ENCODE peak calls at places on chromosomes 1 and 21, in nine cellular contexts. S is HCT116; T is adrenal gland; E is aorta; Z is psoas muscle; I is suprapubic skin; R is CD8-positive, alpha-beta T cell; Y is naive thymus-derived CD4-positive, alpha-beta T cell; L is right lobe of liver. P is an unnamed sample. For H3K36me3 and H3K27me3, the result is how much of the 10 kb centered on the place peaks cover.

GRCh38 chr1:199029401-199029800 is 390.6 kb downstream of the PTPRC start:
- DNase-seq in E (no peak), T (no peak), L (no peak), Y (no peak), I (no peak), Z (no peak), S (no peak), R (no peak), P (no peak)

GRCh38 chr1:168917309-168917708 is 188.3 kb upstream of the DPT start:
- DNase-seq in R (no peak), L (no peak), I (no peak), S (no peak), Y (no peak), Z (no peak), T (no peak), E (no peak), P (no peak)

GRCh38 chr1:6280761-6281451 is 20.0 kb upstream of the GPR153 start:
- DNase-seq in T (peak), L (no peak), S (no peak), Y (no peak), E (no peak), Z (peak), R (no peak), I (no peak), P (no peak)

GRCh38 chr1:198267921-198268320 is 111.1 kb downstream of the NEK7 start:
- DNase-seq in Y (no peak), L (no peak), I (no peak), Z (no peak), S (no peak), E (no peak), T (no peak), R (no peak), P (no peak)

GRCh38 chr1:30295674-30296073 is 427.7 kb downstream of the MATN1 start:
- DNase-seq in R (no peak), E (no peak), Y (no peak), L (no peak), I (no peak), S (no peak), Z (no peak), T (no peak), P (no peak)

GRCh38 chr1:78716186-78716585 is 66.6 kb downstream of the IFI44 start:
- DNase-seq in E (no peak), T (no peak), Y (no peak), L (no peak), I (no peak), Z (no peak), S (no peak), R (no peak), P (no peak)

GRCh38 chr1:54614558-54614957 is 8.8 kb downstream of the FAM151A start:
- DNase-seq in Y (no peak), R (no peak), S (no peak), L (no peak), T (no peak), Z (no peak), E (no peak), I (peak), P (no peak)

GRCh38 chr1:169018751-169019150 is 87.7 kb upstream of the ATP1B1 start:
- DNase-seq in S (no peak), I (no peak), R (no peak), T (no peak), E (no peak), L (no peak), Y (peak), Z (no peak), P (no peak)

GRCh38 chr1:54037476-54037875 is 15.5 kb downstream of the TMEM59 start:
- DNase-seq in Z (no peak), T (no peak), Y (no peak), S (no peak), I (no peak), E (no peak), R (no peak), L (no peak), P (no peak)

GRCh38 chr1:153677718-153678518 is 570 bp upstream of the NPR1 start:
- DNase-seq in Y (peak), Z (peak), S (peak), R (peak), E (peak), T (peak), L (peak), I (no peak), P (peak)

GRCh38 chr1:32651461-32652073 is 559 bp downstream of the RBBP4 start:
- DNase-seq in S (peak), Z (no peak), R (no peak), E (no peak), Y (no peak), T (no peak), L (no peak), I (no peak), P (no peak)

GRCh38 chr1:203769505-203770343 is 4.7 kb downstream of the LAX1 start:
- DNase-seq in S (no peak), E (peak), Y (no peak), I (peak), Z (peak), L (peak), T (peak), R (no peak), P (peak)

GRCh38 chr1:226736908-226737818 is 1.9 kb downstream of the ITPKB start:
- DNase-seq in S (no peak), Y (peak), R (peak), E (peak), Z (peak), I (peak), T (peak), L (peak), P (no peak)

GRCh38 chr21:37711294-37711844 is 204.9 kb downstream of the KCNJ6 start:
- DNase-seq in Z (no peak), I (no peak), S (no peak), L (no peak), R (no peak), T (no peak), Y (no peak), E (no peak), P (no peak)

GRCh38 chr1:234528073-234528865 is 49.3 kb upstream of the TARBP1 start:
- DNase-seq in E (no peak), I (no peak), R (no peak), T (no peak), Y (no peak), L (no peak), Z (peak), S (no peak), P (no peak)

GRCh38 chr1:224212618-224213037 is 29.6 kb downstream of the DEGS1 start:
- DNase-seq in Z (peak), I (no peak), R (no peak), Y (no peak), T (no peak), S (no peak), E (no peak), L (no peak), P (no peak)

GRCh38 chr1:33081554-33082305 is 777 bp downstream of the AZIN2 start:
- DNase-seq in R (no peak), L (no peak), Y (no peak), T (no peak), S (no peak), I (no peak), E (no peak), Z (no peak), P (no peak)

GRCh38 chr1:160575112-160575664 is 4.1 kb downstream of the CD84 start:
- DNase-seq in Y (peak), T (no peak), E (no peak), Z (no peak), L (no peak), S (no peak), I (no peak), R (no peak), P (no peak)

GRCh38 chr21:35933466-35933865 is 126.9 kb downstream of the SETD4 start:
- DNase-seq in T (peak), E (no peak), I (peak), S (peak), L (no peak), Y (no peak), Z (peak), R (no peak), P (peak)

GRCh38 chr1:115642168-115643072 is 650 bp downstream of the VANGL1 start:
- DNase-seq in L (peak), T (peak), R (peak), E (peak), S (no peak), Y (peak), I (no peak), Z (peak), P (peak)

GRCh38 chr1:33181906-33182305 is at the start of gene TRIM62:
- DNase-seq in T (peak), S (peak), Z (peak), E (peak), L (peak), I (peak), R (peak), Y (peak), P (peak)

GRCh38 chr21:30028537-30028936 is 88.7 kb upstream of the GRIK1 start:
- DNase-seq in L (no peak), T (no peak), Z (no peak), Y (no peak), S (no peak), E (no peak), I (no peak), R (no peak), P (no peak)

GRCh38 chr1:21966247-21967000 is 10.4 kb upstream of the CELA3B start:
- DNase-seq in Y (no peak), L (no peak), S (no peak), R (no peak), E (peak), I (peak), T (no peak), Z (peak), P (no peak)

GRCh38 chr1:88684482-88685238 is 587 bp downstream of the PKN2 start:
- DNase-seq in L (peak), Y (peak), Z (peak), E (peak), T (peak), R (peak), S (peak), I (peak), P (peak)

GRCh38 chr1:238944028-238944427 is 442.3 kb upstream of the CHRM3 start:
- DNase-seq in Z (no peak), R (no peak), I (no peak), S (no peak), Y (no peak), T (no peak), E (no peak), L (no peak), P (no peak)

GRCh38 chr1:42385283-42385682 is 4.7 kb downstream of the RIMKLA start:
- DNase-seq in Y (no peak), S (no peak), Z (no peak), T (no peak), I (no peak), L (no peak), E (no peak), R (no peak), P (no peak)

GRCh38 chr1:56911098-56911497 is 54.7 kb downstream of the C8B start:
- DNase-seq in S (no peak), T (no peak), Y (no peak), L (no peak), R (no peak), E (no peak), I (no peak), Z (no peak), P (no peak)

GRCh38 chr21:25563399-25564116 is 43.7 kb downstream of the MRPL39 start:
- DNase-seq in Z (no peak), I (no peak), S (no peak), Y (no peak), R (no peak), E (no peak), T (no peak), L (no peak), P (no peak)

GRCh38 chr1:5477716-5478115 is 514.5 kb downstream of the NPHP4 start:
- DNase-seq in I (no peak), Y (no peak), R (no peak), T (no peak), S (no peak), L (no peak), Z (no peak), E (no peak), P (peak)

GRCh38 chr1:63317007-63317813 is 5.2 kb upstream of the FOXD3 start:
- DNase-seq in Z (peak), R (peak), L (peak), Y (peak), S (peak), I (peak), T (peak), E (peak), P (peak)

GRCh38 chr1:36093919-36094318 is 5.2 kb downstream of the ADPRS start:
- DNase-seq in Z (no peak), S (no peak), I (peak), L (no peak), E (peak), Y (no peak), R (no peak), T (peak), P (no peak)

GRCh38 chr1:101483982-101484381 is 247.2 kb downstream of the S1PR1 start:
- DNase-seq in I (no peak), L (no peak), E (no peak), R (no peak), Z (no peak), T (no peak), S (no peak), Y (no peak), P (no peak)

GRCh38 chr21:31526040-31526439 is 133.5 kb upstream of the SOD1 start:
- DNase-seq in I (no peak), T (no peak), Z (no peak), E (no peak), Y (no peak), L (no peak), R (no peak), S (no peak), P (no peak)

GRCh38 chr1:4684142-4684541 is 29.7 kb downstream of the AJAP1 start:
- DNase-seq in Y (no peak), T (no peak), E (no peak), R (no peak), S (no peak), Z (no peak), L (peak), I (no peak), P (no peak)

GRCh38 chr1:218711884-218712674 is 366.9 kb downstream of the TGFB2 start:
- DNase-seq in L (no peak), I (peak), T (no peak), Y (no peak), E (no peak), Z (peak), S (no peak), R (no peak), P (no peak)

GRCh38 chr1:218933526-218933925 is 240.2 kb upstream of the LYPLAL1 start:
- DNase-seq in Z (no peak), I (no peak), Y (no peak), T (no peak), E (no peak), R (no peak), S (no peak), L (no peak), P (no peak)

GRCh38 chr1:44537538-44537937 is 132.5 kb downstream of the RNF220 start:
- DNase-seq in T (no peak), R (no peak), Z (no peak), L (no peak), Y (no peak), I (no peak), S (no peak), E (no peak), P (no peak)

GRCh38 chr1:155871390-155871789 is 12.0 kb downstream of the SYT11 start:
- DNase-seq in L (no peak), Y (no peak), Z (no peak), I (no peak), E (no peak), S (no peak), T (peak), R (no peak), P (peak)

GRCh38 chr1:117117697-117118096 is 3.9 kb downstream of the TRIM45 start:
- DNase-seq in S (no peak), L (no peak), E (no peak), Y (no peak), I (no peak), Z (no peak), T (no peak), R (no peak), P (no peak)
- H3K36me3 ChIP-seq in S (under half), L (under half), E (under half), Y (under half), I (under half), Z (under half), T (under half), R (under half), P (under half)

DNA sequence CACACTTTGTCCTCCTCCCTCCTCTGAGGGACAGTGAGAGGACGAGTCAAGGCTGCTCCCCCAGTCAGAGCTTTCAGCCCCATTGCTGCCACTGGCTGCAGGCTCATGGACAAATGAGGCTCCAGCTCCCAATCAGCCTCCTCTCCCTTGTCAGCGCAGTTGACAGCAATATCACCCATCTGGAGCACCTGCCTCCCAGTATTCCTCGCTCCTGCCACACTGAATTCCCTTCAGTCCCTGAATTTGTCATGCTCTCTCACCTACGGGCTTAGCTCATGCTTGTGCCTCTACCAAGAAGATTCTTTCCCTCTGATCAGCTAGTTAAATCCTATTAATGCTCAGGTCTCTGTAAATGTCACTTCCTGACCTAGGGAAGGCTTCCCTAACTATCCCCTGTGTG is 54.4 kb upstream of the SYT6 start:
- DNase-seq in S (no peak), I (no peak), Y (no peak), R (no peak), E (no peak), T (no peak), Z (no peak), L (no peak), P (no peak)
- H3K27me3 ChIP-seq in S (half or more), I (under half), Y (under half), R (under half), E (under half), T (under half), Z (under half), L (under half), P (under half)

GRCh38 chr21:44789880-44790279 is 11.7 kb downstream of the UBE2G2 start:
- DNase-seq in Y (no peak), E (no peak), S (no peak), I (no peak), L (no peak), Z (no peak), T (no peak), R (no peak), P (no peak)
- H3K36me3 ChIP-seq in Y (under half), E (under half), S (under half), I (under half), L (under half), Z (under half), T (under half), R (under half), P (under half)

GRCh38 chr1:170663011-170663410 is 920 bp upstream of the PRRX1 start:
- DNase-seq in S (no peak), I (no peak), E (no peak), T (no peak), L (no peak), R (no peak), Y (no peak), Z (no peak), P (no peak)
- H3K27me3 ChIP-seq in S (under half), I (half or more), E (under half), T (under half), L (under half), R (under half), Y (under half), Z (under half), P (under half)

DNA sequence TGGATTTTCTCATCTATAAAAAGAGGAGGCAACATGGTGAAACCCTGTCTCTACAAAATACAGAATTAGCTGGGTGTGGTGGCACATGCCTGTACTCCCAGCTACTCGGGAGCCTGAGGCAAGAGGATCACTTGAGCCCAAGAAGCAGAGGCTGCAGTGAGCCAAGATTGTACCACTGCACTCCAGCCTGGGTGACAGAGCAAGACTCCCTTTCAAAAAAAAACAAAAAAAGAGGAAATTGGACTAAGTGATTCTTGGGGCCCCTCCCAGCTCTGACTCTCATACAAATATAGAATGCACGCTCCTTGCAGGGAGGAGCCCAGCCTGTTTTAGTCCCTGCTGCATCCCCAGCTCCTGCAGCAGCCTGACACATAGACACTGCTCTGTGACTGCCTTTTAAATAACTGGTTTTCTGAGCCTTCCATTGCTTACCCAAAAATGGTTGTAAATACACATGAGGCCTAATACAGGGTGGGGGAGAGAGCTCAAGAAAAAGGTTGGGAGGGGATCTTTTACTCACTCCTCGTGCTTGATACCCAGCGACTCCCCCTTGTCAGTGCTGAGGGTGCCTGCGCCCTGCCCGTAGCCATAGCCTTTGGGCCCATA is 17.2 kb downstream of the CSRP1 start:
- DNase-seq in E (no peak), T (no peak), S (no peak), R (no peak), I (no peak), Z (no peak), Y (no peak), L (no peak), P (no peak)
- H3K36me3 ChIP-seq in E (under half), T (under half), S (under half), R (under half), I (under half), Z (under half), Y (half or more), L (under half), P (under half)

GRCh38 chr1:11880181-11880575 is 21.4 kb upstream of the NPPB start:
- DNase-seq in T (no peak), S (no peak), R (no peak), E (no peak), I (no peak), Y (no peak), L (no peak), Z (peak), P (no peak)
- H3K27me3 ChIP-seq in T (under half), S (under half), R (under half), E (under half), I (under half), Y (under half), L (under half), Z (under half), P (under half)

DNA sequence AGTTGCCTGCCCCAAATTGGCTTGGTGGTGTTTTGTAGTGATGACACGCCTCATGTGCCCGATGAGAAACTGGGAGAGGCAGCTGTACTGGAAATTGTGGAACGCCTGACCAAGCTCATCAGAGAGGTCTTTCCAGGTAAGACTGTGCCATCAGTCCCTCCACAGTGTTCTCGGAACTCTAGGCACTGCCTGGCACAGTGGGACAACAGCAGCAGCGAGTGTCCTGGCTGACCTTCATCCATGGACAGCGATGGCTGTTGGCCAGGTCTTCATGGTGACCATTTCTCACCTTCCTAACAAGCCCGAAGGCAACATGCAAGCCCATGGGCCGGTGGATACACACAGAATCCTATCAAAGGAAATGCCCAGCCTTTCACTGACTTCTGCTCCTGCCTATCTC is 10.7 kb upstream of the XKR8 start:
- DNase-seq in Y (no peak), T (no peak), S (no peak), Z (no peak), L (no peak), R (no peak), E (no peak), I (no peak), P (no peak)
- H3K36me3 ChIP-seq in Y (under half), T (under half), S (under half), Z (under half), L (under half), R (under half), E (under half), I (under half), P (under half)

GRCh38 chr1:202270871-202271326 is 70.8 kb downstream of the UBE2T start:
- DNase-seq in E (no peak), I (no peak), L (no peak), R (no peak), Z (no peak), S (no peak), T (no peak), Y (no peak), P (no peak)
- H3K27me3 ChIP-seq in E (under half), I (under half), L (under half), R (under half), Z (under half), S (under half), T (under half), Y (under half), P (under half)

DNA sequence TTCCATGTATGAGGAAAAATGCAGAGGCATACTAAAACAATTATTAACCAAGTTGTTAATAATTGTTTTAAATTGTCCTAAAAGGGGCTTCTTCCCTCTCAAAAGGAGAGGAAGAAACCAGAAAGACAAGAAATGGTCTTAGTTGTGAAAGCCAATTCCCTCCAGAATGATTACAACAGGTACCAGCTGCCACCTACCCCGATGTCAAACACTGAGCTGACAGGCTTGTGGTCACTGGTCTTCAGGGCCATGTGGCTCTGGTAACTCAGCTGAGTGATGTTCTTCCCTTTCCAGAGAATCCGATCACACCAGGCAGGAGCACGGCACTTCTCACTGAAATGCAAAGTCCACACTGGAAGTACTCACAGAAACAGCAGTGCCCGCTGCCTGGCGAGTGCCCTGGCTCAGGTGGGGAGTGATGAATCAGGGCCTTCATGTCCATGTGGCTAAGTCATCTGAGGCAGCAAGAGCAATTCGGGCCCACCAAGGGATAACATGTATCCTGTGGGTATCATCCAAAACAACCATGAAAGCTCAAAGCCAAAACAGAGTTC is 18.7 kb upstream of the MTF1 start:
- DNase-seq in E (no peak), Z (no peak), R (no peak), L (no peak), S (no peak), I (no peak), Y (no peak), T (no peak), P (no peak)
- H3K36me3 ChIP-seq in E (under half), Z (half or more), R (half or more), L (half or more), S (under half), I (half or more), Y (half or more), T (under half), P (under half)